ENCODE peak calls at places on chromosomes 3 and 15, in five cellular contexts. V, J, A, R and P are unnamed samples.

GRCh38 chr3:194046995-194047681 is 88.8 kb upstream of the HES1 start:
- DNase-seq in V (no peak), J (peak), A (peak), R (no peak), P (peak)

GRCh38 chr3:76369170-76369569 is 583.8 kb upstream of the ZNF717 start:
- DNase-seq in V (no peak), J (no peak), A (no peak), R (no peak), P (peak)

GRCh38 chr3:195238626-195239118 is 32.3 kb downstream of the XXYLT1 start:
- DNase-seq in V (no peak), J (no peak), A (peak), R (no peak), P (no peak)

GRCh38 chr15:63030101-63030528 is 12.4 kb upstream of the TPM1 start:
- DNase-seq in V (no peak), J (no peak), A (no peak), R (no peak), P (no peak)

GRCh38 chr3:124837065-124837464 is 50.1 kb downstream of the ITGB5 start:
- DNase-seq in V (no peak), J (no peak), A (no peak), R (no peak), P (no peak)

GRCh38 chr3:188257384-188257961 is 103.5 kb downstream of the LPP start:
- DNase-seq in V (no peak), J (no peak), A (no peak), R (no peak), P (no peak)

GRCh38 chr3:47583320-47584075 is 4.8 kb upstream of the CSPG5 start:
- DNase-seq in V (no peak), J (no peak), A (no peak), R (no peak), P (no peak)

GRCh38 chr3:151798476-151798875 is 15.4 kb upstream of the AADAC start:
- DNase-seq in V (no peak), J (no peak), A (no peak), R (no peak), P (no peak)

GRCh38 chr3:51391566-51392300 is 648 bp downstream of the RBM15B start:
- DNase-seq in V (peak), J (no peak), A (peak), R (peak), P (no peak)

GRCh38 chr3:39038165-39038564 is 13.6 kb downstream of the SCN11A start:
- DNase-seq in V (no peak), J (no peak), A (no peak), R (no peak), P (no peak)

GRCh38 chr3:169966951-169967915 is 626 bp downstream of the SEC62 start:
- DNase-seq in V (peak), J (peak), A (peak), R (peak), P (peak)

GRCh38 chr3:126649556-126650092 is 5.3 kb downstream of the TXNRD3 start:
- DNase-seq in V (no peak), J (no peak), A (no peak), R (no peak), P (no peak)

GRCh38 chr15:69999392-70000085 is 98.2 kb downstream of the TLE3 start:
- DNase-seq in V (no peak), J (no peak), A (no peak), R (no peak), P (no peak)

GRCh38 chr15:71011503-71012155 is 103.6 kb upstream of the THSD4 start:
- DNase-seq in V (no peak), J (no peak), A (no peak), R (no peak), P (no peak)

GRCh38 chr3:105755121-105755886 is 113.5 kb downstream of the CBLB start:
- DNase-seq in V (no peak), J (no peak), A (no peak), R (no peak), P (no peak)